ENCODE peak calls at places on chromosome 6, in eight cellular contexts. One of them, this sample, is unnamed.

GRCh38 chr6:139625998-139626975 is 251.8 kb upstream of the CITED2 start:
- DNase-seq in activated T-cell treated with anti-CD3 and anti-CD28 coated beads for 1 hour: no peak
- DNase-seq in nephron progenitor cell: peak; percentile 13
- DNase-seq in NCI-H345: no peak
- DNase-seq in substantia nigra: no peak
- DNase-seq in amygdala: no peak
- DNase-seq in HFFc6: no peak
- DNase-seq in lower leg skin: no peak
- DNase-seq in this sample: no peak

GRCh38 chr6:56347526-56347925 is 100.1 kb upstream of the COL21A1 start:
- DNase-seq in activated T-cell treated with anti-CD3 and anti-CD28 coated beads for 1 hour: no peak
- DNase-seq in substantia nigra: no peak
- DNase-seq in nephron progenitor cell: no peak
- DNase-seq in HFFc6: peak; percentile 65
- DNase-seq in NCI-H345: no peak
- DNase-seq in lower leg skin: no peak
- DNase-seq in amygdala: no peak
- DNase-seq in this sample: no peak

GRCh38 chr6:49257549-49257948 is 205.5 kb downstream of the MMUT start:
- DNase-seq in HFFc6: no peak
- DNase-seq in lower leg skin: no peak
- DNase-seq in activated T-cell treated with anti-CD3 and anti-CD28 coated beads for 1 hour: no peak
- DNase-seq in substantia nigra: no peak
- DNase-seq in amygdala: no peak
- DNase-seq in NCI-H345: no peak
- DNase-seq in nephron progenitor cell: no peak
- DNase-seq in this sample: no peak

GRCh38 chr6:13490402-13490801 is 3.0 kb upstream of the GFOD1 start:
- DNase-seq in nephron progenitor cell: no peak
- DNase-seq in NCI-H345: no peak
- DNase-seq in HFFc6: no peak
- DNase-seq in substantia nigra: no peak
- DNase-seq in activated T-cell treated with anti-CD3 and anti-CD28 coated beads for 1 hour: no peak
- DNase-seq in amygdala: no peak
- DNase-seq in lower leg skin: no peak
- DNase-seq in this sample: no peak

GRCh38 chr6:11346516-11346915 is 114.0 kb upstream of the NEDD9 start:
- DNase-seq in amygdala: no peak
- DNase-seq in activated T-cell treated with anti-CD3 and anti-CD28 coated beads for 1 hour: no peak
- DNase-seq in substantia nigra: no peak
- DNase-seq in HFFc6: no peak
- DNase-seq in lower leg skin: no peak
- DNase-seq in NCI-H345: no peak
- DNase-seq in nephron progenitor cell: peak; percentile 14
- DNase-seq in this sample: no peak

GRCh38 chr6:136947037-136947436 is 24.9 kb downstream of the SLC35D3 start:
- DNase-seq in HFFc6: no peak
- DNase-seq in lower leg skin: no peak
- DNase-seq in activated T-cell treated with anti-CD3 and anti-CD28 coated beads for 1 hour: no peak
- DNase-seq in nephron progenitor cell: no peak
- DNase-seq in amygdala: no peak
- DNase-seq in NCI-H345: no peak
- DNase-seq in substantia nigra: no peak
- DNase-seq in this sample: no peak

GRCh38 chr6:89035252-89036106 is 45.1 kb upstream of the PNRC1 start:
- DNase-seq in lower leg skin: peak; percentile 95
- DNase-seq in HFFc6: peak; percentile 86
- DNase-seq in activated T-cell treated with anti-CD3 and anti-CD28 coated beads for 1 hour: no peak
- DNase-seq in NCI-H345: no peak
- DNase-seq in amygdala: no peak
- DNase-seq in substantia nigra: no peak
- DNase-seq in nephron progenitor cell: no peak
- DNase-seq in this sample: peak; percentile 70

GRCh38 chr6:30219244-30219643 is 6.0 kb upstream of the TRIM26 start:
- DNase-seq in nephron progenitor cell: peak; percentile 26
- DNase-seq in HFFc6: peak; percentile 51
- DNase-seq in substantia nigra: no peak
- DNase-seq in NCI-H345: peak; percentile 79
- DNase-seq in activated T-cell treated with anti-CD3 and anti-CD28 coated beads for 1 hour: peak; percentile 30
- DNase-seq in lower leg skin: no peak
- DNase-seq in amygdala: peak; percentile 11
- DNase-seq in this sample: peak; percentile 34

GRCh38 chr6:26031151-26031594 is 56.1 kb upstream of the HFE start:
- DNase-seq in substantia nigra: no peak
- DNase-seq in lower leg skin: no peak
- DNase-seq in nephron progenitor cell: no peak
- DNase-seq in NCI-H345: peak; percentile 41
- DNase-seq in activated T-cell treated with anti-CD3 and anti-CD28 coated beads for 1 hour: no peak
- DNase-seq in HFFc6: no peak
- DNase-seq in amygdala: no peak
- DNase-seq in this sample: no peak

GRCh38 chr6:38876470-38876869 is 161.4 kb downstream of the DNAH8 start:
- DNase-seq in lower leg skin: no peak
- DNase-seq in amygdala: peak; percentile 3
- DNase-seq in activated T-cell treated with anti-CD3 and anti-CD28 coated beads for 1 hour: no peak
- DNase-seq in substantia nigra: peak; percentile 10
- DNase-seq in HFFc6: no peak
- DNase-seq in nephron progenitor cell: no peak
- DNase-seq in NCI-H345: no peak
- DNase-seq in this sample: no peak

GRCh38 chr6:156859686-156860085 is 82.5 kb downstream of the ARID1B start:
- DNase-seq in substantia nigra: no peak
- DNase-seq in activated T-cell treated with anti-CD3 and anti-CD28 coated beads for 1 hour: no peak
- DNase-seq in lower leg skin: no peak
- DNase-seq in amygdala: no peak
- DNase-seq in HFFc6: no peak
- DNase-seq in NCI-H345: no peak
- DNase-seq in nephron progenitor cell: no peak
- DNase-seq in this sample: no peak

GRCh38 chr6:37222125-37222967 is 35.2 kb upstream of the TBC1D22B start:
- DNase-seq in amygdala: peak; percentile 19
- DNase-seq in NCI-H345: peak; percentile 98
- DNase-seq in activated T-cell treated with anti-CD3 and anti-CD28 coated beads for 1 hour: peak; percentile 45
- DNase-seq in substantia nigra: peak; percentile 31
- DNase-seq in nephron progenitor cell: peak; percentile 88
- DNase-seq in lower leg skin: peak; percentile 91
- DNase-seq in HFFc6: peak; percentile 73
- DNase-seq in this sample: peak; percentile 77

GRCh38 chr6:107275330-107275865 is 160.1 kb upstream of the BEND3 start:
- DNase-seq in nephron progenitor cell: no peak
- DNase-seq in NCI-H345: no peak
- DNase-seq in amygdala: no peak
- DNase-seq in substantia nigra: no peak
- DNase-seq in lower leg skin: no peak
- DNase-seq in HFFc6: no peak
- DNase-seq in activated T-cell treated with anti-CD3 and anti-CD28 coated beads for 1 hour: no peak
- DNase-seq in this sample: no peak

GRCh38 chr6:122530440-122531046 is 58.9 kb upstream of the SERINC1 start:
- DNase-seq in activated T-cell treated with anti-CD3 and anti-CD28 coated beads for 1 hour: peak; percentile 5
- DNase-seq in nephron progenitor cell: peak; percentile 54
- DNase-seq in amygdala: peak; percentile 1
- DNase-seq in substantia nigra: no peak
- DNase-seq in NCI-H345: peak; percentile 79
- DNase-seq in lower leg skin: no peak
- DNase-seq in HFFc6: peak; percentile 59
- DNase-seq in this sample: peak; percentile 40

GRCh38 chr6:46243754-46244153 is 73.0 kb upstream of the ENPP5 start:
- DNase-seq in amygdala: no peak
- DNase-seq in lower leg skin: no peak
- DNase-seq in HFFc6: no peak
- DNase-seq in substantia nigra: no peak
- DNase-seq in nephron progenitor cell: no peak
- DNase-seq in activated T-cell treated with anti-CD3 and anti-CD28 coated beads for 1 hour: no peak
- DNase-seq in NCI-H345: no peak
- DNase-seq in this sample: no peak